ENCODE peak calls at places on chromosomes 3 and 15, in eight cellular contexts. I is HCT116, V is NCI-H2171, J is Calu3, S is pulmonary artery endothelial cell, E is iris pigment epithelial cell, N is HCEC 1CT, W is OCI-M1. D is an unnamed sample.

GRCh38 chr3:177553012-177553411 is 355.7 kb upstream of the TBL1XR1 start:
- DNase-seq in V (no peak), W (no peak), I (no peak), N (no peak), E (no peak), J (no peak), S (no peak), D (no peak)

GRCh38 chr3:46378426-46378942 is 7.7 kb downstream of the CCR5 start:
- DNase-seq in V (no peak), E (peak; percentile 59), W (peak; percentile 86), I (peak; percentile 48), S (no peak), N (peak; percentile 59), J (peak; percentile 76), D (no peak)

GRCh38 chr15:59918994-59919951 is 84.8 kb upstream of the FOXB1 start:
- DNase-seq in J (peak; percentile 36), E (peak; percentile 81), V (no peak), N (peak; percentile 69), W (peak; percentile 24), I (no peak), S (no peak), D (peak; percentile 16)

GRCh38 chr15:99704444-99704838 is 28.8 kb downstream of the LYSMD4 start:
- DNase-seq in J (peak; percentile 64), W (peak; percentile 94), S (peak; percentile 74), N (peak; percentile 75), V (peak; percentile 75), E (peak; percentile 90), I (peak; percentile 78), D (peak; percentile 53)

GRCh38 chr15:60969658-60970057 is 259.4 kb downstream of the RORA start:
- DNase-seq in E (no peak), S (no peak), I (no peak), J (no peak), N (no peak), W (no peak), V (no peak), D (no peak)

GRCh38 chr3:127990051-127990450 is 62.2 kb upstream of the SEC61A1 start:
- DNase-seq in E (no peak), W (no peak), V (no peak), J (no peak), I (no peak), S (no peak), N (no peak), D (no peak)

GRCh38 chr3:117011687-117012250 is 302.2 kb downstream of the TUSC7 start:
- DNase-seq in E (no peak), N (no peak), I (no peak), V (no peak), S (no peak), J (no peak), W (no peak), D (no peak)

GRCh38 chr15:62770752-62771151 is 271.8 kb upstream of the TPM1 start:
- DNase-seq in I (peak; percentile 68), J (no peak), S (no peak), E (peak; percentile 79), V (no peak), W (no peak), N (peak; percentile 89), D (peak; percentile 59)

GRCh38 chr15:59680870-59681269 is 8.2 kb downstream of the BNIP2 start:
- DNase-seq in N (no peak), V (no peak), W (no peak), J (no peak), I (no peak), S (no peak), E (no peak), D (no peak)

GRCh38 chr15:79981861-79982455 is 11.0 kb upstream of the BCL2A1 start:
- DNase-seq in N (no peak), J (no peak), W (peak; percentile 66), I (no peak), S (no peak), V (no peak), E (no peak), D (no peak)

GRCh38 chr3:134795776-134796312 is 784 bp downstream of the EPHB1 start:
- DNase-seq in E (peak; percentile 43), I (no peak), N (no peak), W (no peak), S (no peak), J (no peak), V (peak; percentile 31), D (no peak)

GRCh38 chr15:29454506-29454905 is 184.9 kb upstream of the NSMCE3 start:
- DNase-seq in I (no peak), V (no peak), N (no peak), S (no peak), J (no peak), E (no peak), W (no peak), D (no peak)

GRCh38 chr15:88830016-88830415 is 26.8 kb downstream of the ACAN start:
- DNase-seq in J (no peak), N (no peak), I (no peak), E (no peak), W (no peak), S (no peak), V (no peak), D (no peak)

GRCh38 chr3:47825590-47825989 is 22.7 kb downstream of the DHX30 start:
- DNase-seq in E (no peak), W (peak; percentile 45), S (no peak), V (no peak), N (no peak), J (no peak), I (no peak), D (no peak)

GRCh38 chr3:188294823-188295487 is 141.0 kb downstream of the LPP start:
- DNase-seq in N (peak; percentile 93), E (peak; percentile 97), S (peak; percentile 69), J (peak; percentile 82), V (no peak), I (peak; percentile 90), W (no peak), D (peak; percentile 97)

GRCh38 chr3:1072040-1072439 is 20.8 kb upstream of the CNTN6 start:
- DNase-seq in I (no peak), W (no peak), S (no peak), V (no peak), J (no peak), N (no peak), E (no peak), D (no peak)

GRCh38 chr3:36957862-36958686 is 13.2 kb upstream of the TRANK1 start:
- DNase-seq in W (peak; percentile 83), N (peak; percentile 75), S (no peak), E (peak; percentile 75), I (no peak), J (no peak), V (no peak), D (no peak)

GRCh38 chr3:188154758-188155574 is 1.0 kb downstream of the LPP start:
- DNase-seq in I (no peak), J (no peak), V (no peak), E (peak; percentile 45), N (no peak), W (no peak), S (no peak), D (no peak)

GRCh38 chr3:78823859-78824258 is 943.9 kb downstream of the ROBO1 start:
- DNase-seq in J (peak; percentile 25), W (no peak), I (no peak), N (peak; percentile 60), V (no peak), S (no peak), E (peak; percentile 81), D (no peak)

GRCh38 chr3:22377421-22377820 is 626.4 kb upstream of the ZNF385D start:
- DNase-seq in W (no peak), S (no peak), J (no peak), V (no peak), N (no peak), E (peak; percentile 51), I (no peak), D (peak; percentile 21)

GRCh38 chr15:78205856-78206255 is 28.5 kb downstream of the ACSBG1 start:
- DNase-seq in V (no peak), I (no peak), E (no peak), W (no peak), S (no peak), J (no peak), N (no peak), D (no peak)

GRCh38 chr15:85318048-85318731 is 62.2 kb upstream of the AKAP13 start:
- DNase-seq in W (no peak), I (peak; percentile 47), N (peak; percentile 98), V (no peak), E (peak; percentile 94), S (no peak), J (peak; percentile 31), D (no peak)

GRCh38 chr3:177134166-177134565 is 63.1 kb downstream of the TBL1XR1 start:
- DNase-seq in V (no peak), J (no peak), I (no peak), E (no peak), S (peak; percentile 19), N (no peak), W (no peak), D (no peak)

GRCh38 chr3:196528639-196529233 is 13.6 kb upstream of the SMCO1 start:
- DNase-seq in W (peak; percentile 64), J (peak; percentile 95), E (peak; percentile 69), N (no peak), S (no peak), V (peak; percentile 76), I (peak; percentile 42), D (no peak)

GRCh38 chr15:82832601-82833209 is 23.3 kb downstream of the WHAMM start:
- DNase-seq in W (peak; percentile 10), J (peak; percentile 41), E (peak; percentile 90), I (peak; percentile 64), V (no peak), N (peak; percentile 91), S (no peak), D (peak; percentile 80)

GRCh38 chr3:16600771-16601538 is 4.3 kb downstream of the DAZL start:
- DNase-seq in W (peak; percentile 84), E (peak; percentile 82), V (peak; percentile 70), N (peak; percentile 68), I (peak; percentile 72), J (peak; percentile 71), S (peak; percentile 57), D (peak; percentile 41)

GRCh38 chr15:68601206-68602197 is 22.7 kb downstream of the CORO2B start:
- DNase-seq in J (no peak), S (no peak), V (no peak), I (no peak), N (no peak), W (no peak), E (no peak), D (no peak)

GRCh38 chr3:87167634-87168456 is 59.3 kb upstream of the CHMP2B start:
- DNase-seq in E (peak; percentile 63), V (no peak), I (peak; percentile 46), S (no peak), N (peak; percentile 44), J (peak; percentile 36), W (peak; percentile 71), D (no peak)

GRCh38 chr3:32022947-32023346 is 41.4 kb downstream of the ZNF860 start:
- DNase-seq in J (no peak), E (no peak), W (no peak), V (no peak), N (no peak), S (no peak), I (no peak), D (no peak)